ENCODE peak calls at places on chromosomes 12 and 14, in eight cellular contexts. X is HFF-Myc, I is epithelial cell of esophagus, U is cardiac muscle cell, W is dorsolateral prefrontal cortex, N is mucosa of descending colon, B is nephron progenitor cell, Y is GM13976. E is an unnamed sample.

GRCh38 chr12:7667025-7667575 is 1.4 kb upstream of the APOBEC1 start:
- DNase-seq in N (no peak), B (no peak), I (no peak), W (no peak), Y (no peak), X (no peak), U (peak), E (no peak)

GRCh38 chr14:65302571-65303184 is 109.9 kb upstream of the FUT8 start:
- DNase-seq in W (no peak), I (no peak), Y (peak), X (no peak), B (no peak), U (no peak), N (peak), E (no peak)

GRCh38 chr12:56987011-56987410 is 19.3 kb downstream of the ZBTB39 start:
- DNase-seq in N (no peak), Y (no peak), B (no peak), U (no peak), I (no peak), X (no peak), W (no peak), E (no peak)

GRCh38 chr14:83779266-83779665 is 1750.7 kb upstream of the FLRT2 start:
- DNase-seq in N (no peak), I (peak), W (no peak), U (no peak), B (no peak), Y (no peak), X (peak), E (no peak)

GRCh38 chr12:6183689-6184441 is 16.3 kb upstream of the CD9 start:
- DNase-seq in B (no peak), N (peak), Y (no peak), W (no peak), U (no peak), X (no peak), I (peak), E (no peak)

GRCh38 chr12:20368653-20369163 is 371 bp downstream of the PDE3A start:
- DNase-seq in W (no peak), Y (peak), B (peak), I (peak), X (no peak), U (peak), N (peak), E (no peak)

GRCh38 chr12:106986135-106986534 is 811 bp downstream of the MTERF2 start:
- DNase-seq in X (no peak), N (no peak), Y (no peak), U (no peak), I (no peak), W (no peak), B (no peak), E (no peak)

GRCh38 chr12:57455374-57456144 is 452 bp downstream of the INHBE start:
- DNase-seq in N (no peak), W (no peak), B (no peak), X (no peak), Y (no peak), U (no peak), I (no peak), E (no peak)

GRCh38 chr12:109302358-109302757 is 6.7 kb downstream of the FOXN4 start:
- DNase-seq in U (no peak), I (no peak), Y (no peak), N (no peak), X (no peak), W (no peak), B (no peak), E (no peak)

GRCh38 chr14:95303552-95303951 is 16.2 kb downstream of the CLMN start:
- DNase-seq in B (no peak), N (no peak), X (no peak), I (no peak), U (no peak), Y (no peak), W (peak), E (no peak)

GRCh38 chr14:99753225-99754140 is 39.7 kb upstream of the EML1 start:
- DNase-seq in U (no peak), W (no peak), Y (no peak), I (no peak), B (no peak), N (no peak), X (no peak), E (no peak)

GRCh38 chr14:69663322-69663686 is 51.9 kb downstream of the SUSD6 start:
- DNase-seq in Y (no peak), B (no peak), U (no peak), X (no peak), N (no peak), W (no peak), I (no peak), E (no peak)

GRCh38 chr12:12779529-12779928 is 5.9 kb upstream of the APOLD1 start:
- DNase-seq in B (no peak), X (peak), Y (no peak), U (no peak), N (no peak), W (no peak), I (peak), E (no peak)

GRCh38 chr12:14200598-14200997 is 164.9 kb upstream of the ATF7IP start:
- DNase-seq in U (no peak), Y (no peak), B (no peak), N (no peak), I (no peak), W (no peak), X (no peak), E (no peak)

GRCh38 chr14:53384073-53384472 is 230.9 kb upstream of the DDHD1 start:
- DNase-seq in N (no peak), Y (no peak), X (no peak), U (no peak), I (peak), B (no peak), W (no peak), E (no peak)

DNA sequence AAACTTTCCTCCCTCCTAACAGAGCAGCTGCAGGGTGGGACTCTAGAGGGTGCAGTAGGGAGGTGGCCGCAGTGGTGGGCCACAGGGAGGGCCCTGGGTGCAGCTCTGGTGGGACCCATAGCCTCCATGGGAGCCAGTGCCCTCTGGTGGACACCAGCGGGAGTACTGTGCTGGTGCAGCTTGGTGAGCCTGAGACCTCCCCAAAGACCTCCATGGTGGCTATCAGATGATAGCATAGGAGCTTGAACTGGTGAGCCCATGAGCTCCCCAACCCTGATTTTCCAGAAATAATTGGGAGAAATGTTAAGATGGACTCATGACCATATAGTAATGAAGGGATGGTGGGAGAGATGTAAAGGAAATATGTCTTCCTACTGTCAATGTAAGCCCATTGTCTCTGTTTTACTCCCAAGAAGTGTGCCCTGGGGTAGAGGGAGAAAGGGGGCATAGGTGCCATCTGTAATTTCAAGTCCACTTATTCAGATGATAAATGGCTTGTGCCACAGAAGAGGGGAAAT is 98.7 kb downstream of the GAS2L3 start:
- DNase-seq in B (peak), N (peak), I (peak), X (no peak), W (no peak), Y (peak), U (peak), E (no peak)
- TF ChIP-seq CTCF in B (peak), N (peak), I (peak), X (peak), W (peak), Y (peak), U (peak), E (peak)

GRCh38 chr12:102992720-102993119 is 35.2 kb downstream of the ASCL1 start:
- DNase-seq in W (no peak), B (no peak), Y (no peak), N (no peak), X (no peak), U (no peak), I (no peak), E (no peak)
- TF ChIP-seq CTCF in W (no peak), B (no peak), Y (no peak), N (no peak), X (no peak), U (no peak), I (no peak), E (no peak)

DNA sequence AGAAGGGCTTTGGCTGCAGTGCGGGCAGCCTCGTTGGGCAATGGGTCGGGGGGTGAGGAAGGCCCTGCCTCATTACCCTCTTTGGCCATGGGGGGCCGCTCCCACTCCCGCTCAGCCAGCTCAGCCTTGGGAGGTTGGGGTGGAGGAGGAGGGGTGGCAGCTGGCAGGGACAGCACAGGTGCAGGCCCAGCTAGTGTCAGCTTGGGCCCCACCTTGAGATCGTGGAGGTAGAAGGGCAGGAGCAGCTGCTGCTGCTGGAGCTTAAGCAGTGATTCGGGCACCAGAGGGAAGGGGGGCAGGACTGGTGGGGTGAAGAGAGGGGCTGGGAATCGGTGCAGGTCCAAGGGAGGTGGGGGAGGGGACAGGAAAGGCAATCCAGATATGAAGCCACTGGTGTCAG is 26.0 kb downstream of the ZFHX2 start:
- DNase-seq in W (no peak), Y (no peak), I (no peak), X (no peak), B (no peak), U (no peak), N (no peak), E (no peak)
- TF ChIP-seq CTCF in W (no peak), Y (no peak), I (no peak), X (no peak), B (no peak), U (no peak), N (no peak), E (no peak)

GRCh38 chr14:24504425-24504824 is 3.6 kb downstream of the CMA1 start:
- DNase-seq in B (no peak), U (no peak), N (no peak), X (no peak), I (peak), Y (no peak), W (no peak), E (no peak)
- TF ChIP-seq CTCF in B (no peak), U (no peak), N (no peak), X (no peak), I (no peak), Y (no peak), W (no peak), E (no peak)

DNA sequence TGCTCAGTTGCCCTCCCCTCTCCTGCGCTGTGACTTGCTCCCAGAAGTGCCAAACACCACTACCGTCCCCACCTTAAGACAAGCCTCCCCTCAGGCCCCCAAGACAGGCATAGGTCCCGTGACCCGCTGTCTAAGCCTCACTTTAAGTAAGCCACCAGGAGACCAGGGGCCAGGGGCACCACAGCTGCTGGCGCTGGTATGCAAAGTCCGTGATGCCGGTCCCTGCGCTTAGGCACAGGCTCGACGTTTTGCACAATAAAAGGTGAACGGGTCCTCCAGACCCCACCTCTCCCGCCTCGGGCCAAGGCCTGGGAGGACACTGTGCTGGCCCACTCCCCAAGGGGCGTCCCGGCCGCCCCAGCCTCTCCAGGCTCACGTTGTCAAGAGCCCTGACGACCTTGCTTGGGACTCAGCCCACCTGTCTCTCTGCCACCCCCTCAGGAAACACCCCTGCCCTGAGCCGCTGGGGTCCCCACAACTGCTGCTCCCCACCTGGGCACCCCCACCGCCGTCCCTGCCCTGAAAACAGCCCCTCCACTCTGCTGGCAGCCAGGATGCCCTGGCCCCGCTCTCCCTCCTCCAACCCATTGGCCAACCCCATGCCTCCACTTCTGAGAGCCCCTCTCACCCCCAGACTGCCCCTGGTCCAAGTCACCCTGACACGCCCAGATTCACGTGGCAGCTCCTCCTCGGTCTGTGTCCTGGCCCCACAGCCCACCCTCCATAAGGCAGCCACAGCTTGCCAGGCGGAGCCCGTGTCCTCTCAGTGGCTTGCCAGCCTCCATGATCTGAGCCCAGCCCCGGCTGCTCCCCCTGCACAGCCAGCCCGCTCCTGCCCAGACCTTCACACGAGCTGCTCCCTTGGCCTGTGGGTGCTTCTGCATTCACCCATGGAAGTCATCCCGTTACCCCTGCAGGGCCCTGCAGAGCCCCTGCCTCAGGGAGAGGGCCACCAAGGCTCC is 11.9 kb downstream of the JAG2 start:
- DNase-seq in W (no peak), I (no peak), Y (no peak), B (no peak), U (no peak), N (no peak), X (no peak), E (no peak)
- TF ChIP-seq CTCF in W (no peak), I (no peak), Y (no peak), B (no peak), U (no peak), N (no peak), X (no peak), E (no peak)

GRCh38 chr12:101581190-101581589 is 13.6 kb upstream of the MYBPC1 start:
- DNase-seq in W (no peak), N (no peak), I (no peak), U (no peak), B (no peak), Y (no peak), X (no peak), E (no peak)
- TF ChIP-seq CTCF in W (no peak), N (no peak), I (no peak), U (no peak), B (no peak), Y (no peak), X (no peak), E (no peak)

GRCh38 chr12:28586481-28586880 is 396.2 kb downstream of the CCDC91 start:
- DNase-seq in B (no peak), W (no peak), X (no peak), I (no peak), U (no peak), Y (no peak), N (no peak), E (no peak)

GRCh38 chr12:28582687-28583376 is 392.6 kb downstream of the CCDC91 start:
- DNase-seq in X (no peak), B (no peak), I (no peak), W (no peak), U (no peak), N (no peak), Y (no peak), E (no peak)

GRCh38 chr12:28585146-28585545 is 394.9 kb downstream of the CCDC91 start:
- DNase-seq in I (no peak), B (no peak), W (no peak), X (no peak), U (no peak), Y (no peak), N (no peak), E (no peak)

GRCh38 chr12:28578833-28579252 is 388.6 kb downstream of the CCDC91 start:
- DNase-seq in U (no peak), W (no peak), I (peak), Y (no peak), X (no peak), B (no peak), N (no peak), E (no peak)

DNA sequence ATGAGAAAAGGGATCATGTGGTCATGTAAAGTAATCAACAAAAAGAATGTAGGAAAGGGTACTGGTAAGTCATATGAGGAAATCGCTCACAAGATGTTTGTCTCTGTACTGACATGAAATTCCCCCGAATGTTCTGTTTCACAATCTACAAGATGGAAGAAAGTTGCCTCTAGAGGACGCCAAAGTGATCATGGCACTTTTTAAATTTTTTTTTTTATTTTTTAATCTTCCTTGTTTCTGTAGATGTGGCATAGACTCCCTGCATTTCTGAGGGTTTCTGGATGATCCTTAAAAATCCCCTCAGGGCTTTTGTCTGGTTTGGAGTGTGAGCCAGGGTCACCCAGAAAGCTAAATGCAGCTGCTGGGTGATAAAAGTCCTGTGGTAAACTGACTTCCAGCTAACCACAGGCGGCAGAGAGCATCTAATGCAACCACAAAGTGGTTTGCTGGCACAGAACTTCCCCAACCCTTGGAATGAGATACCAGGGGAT is 393.6 kb downstream of the CCDC91 start:
- DNase-seq in Y (no peak), X (peak), N (no peak), I (peak), B (no peak), W (no peak), U (no peak), E (no peak)
- TF ChIP-seq CTCF in Y (no peak), X (peak), N (no peak), I (no peak), B (no peak), W (no peak), U (peak), E (no peak)

E was measured in D721Med.